ENCODE peak calls at places on chromosome 5, in nine cellular contexts. S, X, Z, O, R, E, Y, P and A are unnamed samples.

GRCh38 chr5:442335-443238 is at the start of gene EXOC3:
- DNase-seq in S (no peak), X (peak; percentile 59), Z (peak; percentile 47), O (peak; percentile 47), R (peak; percentile 81), E (peak; percentile 76), Y (peak; percentile 92), P (peak; percentile 43), A (peak; percentile 60)

GRCh38 chr5:115246361-115246991 is 16.2 kb downstream of the PGGT1B start:
- DNase-seq in S (no peak), X (no peak), Z (no peak), O (peak; percentile 56), R (no peak), E (peak; percentile 12), Y (peak; percentile 52), P (peak; percentile 14), A (no peak)

GRCh38 chr5:86565197-86565789 is 52.4 kb upstream of the COX7C start:
- DNase-seq in S (no peak), X (no peak), Z (no peak), O (no peak), R (no peak), E (no peak), Y (no peak), P (no peak), A (no peak)

GRCh38 chr5:76811214-76811613 is 7.6 kb upstream of the F2RL1 start:
- DNase-seq in S (no peak), X (no peak), Z (no peak), O (no peak), R (no peak), E (no peak), Y (no peak), P (no peak), A (no peak)

GRCh38 chr5:79689541-79690466 is at the start of gene CMYA5:
- DNase-seq in S (no peak), X (peak; percentile 32), Z (peak; percentile 34), O (no peak), R (no peak), E (peak; percentile 66), Y (no peak), P (no peak), A (no peak)

GRCh38 chr5:36756848-36757247 is 119.7 kb upstream of the NIPBL start:
- DNase-seq in S (no peak), X (no peak), Z (no peak), O (no peak), R (no peak), E (no peak), Y (no peak), P (no peak), A (no peak)

GRCh38 chr5:18800293-18801025 is 1166.2 kb downstream of the TAF11L14 start:
- DNase-seq in S (no peak), X (no peak), Z (no peak), O (no peak), R (no peak), E (no peak), Y (no peak), P (no peak), A (no peak)

GRCh38 chr5:5665225-5666075 is 243.0 kb downstream of the ICE1 start:
- DNase-seq in S (no peak), X (no peak), Z (no peak), O (no peak), R (no peak), E (peak; percentile 42), Y (no peak), P (no peak), A (no peak)

GRCh38 chr5:57581222-57581621 is 98.6 kb upstream of the ACTBL2 start:
- DNase-seq in S (no peak), X (no peak), Z (no peak), O (no peak), R (no peak), E (no peak), Y (no peak), P (no peak), A (no peak)

GRCh38 chr5:35838370-35839042 is 18.2 kb upstream of the IL7R start:
- DNase-seq in S (no peak), X (no peak), Z (no peak), O (no peak), R (peak; percentile 49), E (no peak), Y (no peak), P (no peak), A (no peak)

GRCh38 chr5:5755888-5756287 is 333.4 kb downstream of the ICE1 start:
- DNase-seq in S (no peak), X (no peak), Z (no peak), O (no peak), R (no peak), E (no peak), Y (no peak), P (no peak), A (no peak)

GRCh38 chr5:17157916-17158529 is 59.4 kb upstream of the BASP1 start:
- DNase-seq in S (no peak), X (no peak), Z (no peak), O (no peak), R (no peak), E (peak; percentile 12), Y (no peak), P (no peak), A (no peak)

GRCh38 chr5:146071171-146071570 is 34.2 kb downstream of the PLAC8L1 start:
- DNase-seq in S (no peak), X (no peak), Z (no peak), O (no peak), R (no peak), E (no peak), Y (no peak), P (no peak), A (no peak)

GRCh38 chr5:15529821-15530220 is 29.8 kb downstream of the FBXL7 start:
- DNase-seq in S (no peak), X (no peak), Z (no peak), O (no peak), R (no peak), E (no peak), Y (no peak), P (no peak), A (no peak)

GRCh38 chr5:132651838-132652476 is 6.0 kb upstream of the IL13 start:
- DNase-seq in S (no peak), X (no peak), Z (no peak), O (no peak), R (no peak), E (no peak), Y (no peak), P (no peak), A (no peak)

GRCh38 chr5:76528547-76529334 is 94.5 kb downstream of the F2RL2 start:
- DNase-seq in S (no peak), X (no peak), Z (no peak), O (no peak), R (no peak), E (no peak), Y (no peak), P (no peak), A (no peak)

GRCh38 chr5:35971186-35971877 is 19.9 kb downstream of the UGT3A1 start:
- DNase-seq in S (no peak), X (no peak), Z (no peak), O (no peak), R (no peak), E (no peak), Y (no peak), P (no peak), A (no peak)

GRCh38 chr5:125372694-125373621 is 626.5 kb upstream of the ZNF608 start:
- DNase-seq in S (peak; percentile 69), X (no peak), Z (peak; percentile 6), O (no peak), R (no peak), E (peak; percentile 30), Y (no peak), P (peak; percentile 48), A (peak; percentile 40)

GRCh38 chr5:95959964-95960801 is 1.5 kb downstream of the ELL2 start:
- DNase-seq in S (no peak), X (no peak), Z (no peak), O (no peak), R (no peak), E (no peak), Y (peak; percentile 61), P (no peak), A (no peak)

GRCh38 chr5:50963647-50964584 is 297.5 kb downstream of the PARP8 start:
- DNase-seq in S (no peak), X (no peak), Z (no peak), O (peak; percentile 27), R (no peak), E (peak; percentile 23), Y (no peak), P (no peak), A (peak; percentile 35)

GRCh38 chr5:10592598-10592997 is 28.7 kb downstream of the ANKRD33B start:
- DNase-seq in S (no peak), X (no peak), Z (no peak), O (no peak), R (no peak), E (no peak), Y (peak; percentile 47), P (no peak), A (no peak)

GRCh38 chr5:141832131-141832530 is 46.1 kb downstream of the PCDH1 start:
- DNase-seq in S (no peak), X (no peak), Z (no peak), O (no peak), R (no peak), E (no peak), Y (no peak), P (no peak), A (no peak)

GRCh38 chr5:181189962-181190710 is 14.9 kb downstream of the TRIM7 start:
- DNase-seq in S (no peak), X (no peak), Z (no peak), O (no peak), R (peak; percentile 54), E (no peak), Y (peak; percentile 44), P (no peak), A (no peak)

GRCh38 chr5:176673651-176674583 is 26.6 kb downstream of the TSPAN17 start:
- DNase-seq in S (no peak), X (no peak), Z (no peak), O (no peak), R (no peak), E (no peak), Y (no peak), P (no peak), A (no peak)

GRCh38 chr5:167294861-167295685 is 996.4 kb upstream of the WWC1 start:
- DNase-seq in S (peak; percentile 74), X (no peak), Z (no peak), O (no peak), R (no peak), E (no peak), Y (peak; percentile 8), P (no peak), A (no peak)

GRCh38 chr5:96875805-96876291 is 452 bp upstream of the ERAP2 start:
- DNase-seq in S (no peak), X (no peak), Z (no peak), O (peak; percentile 18), R (peak; percentile 35), E (peak; percentile 18), Y (peak; percentile 23), P (no peak), A (no peak)

GRCh38 chr5:62948294-62948693 is 369.7 kb downstream of the LRRC70 start:
- DNase-seq in S (no peak), X (no peak), Z (no peak), O (peak; percentile 7), R (no peak), E (no peak), Y (peak; percentile 11), P (no peak), A (no peak)

GRCh38 chr5:112192072-112192471 is 227.0 kb downstream of the EPB41L4A start:
- DNase-seq in S (no peak), X (no peak), Z (no peak), O (no peak), R (no peak), E (no peak), Y (no peak), P (no peak), A (no peak)

GRCh38 chr5:102866315-102866693 is 111.2 kb downstream of the PAM start:
- DNase-seq in S (no peak), X (no peak), Z (no peak), O (no peak), R (no peak), E (no peak), Y (no peak), P (no peak), A (no peak)

GRCh38 chr5:62111428-62111827 is 194.6 kb upstream of the KIF2A start:
- DNase-seq in S (no peak), X (no peak), Z (no peak), O (no peak), R (no peak), E (no peak), Y (no peak), P (no peak), A (no peak)

GRCh38 chr5:106311230-106311629 is 1359.5 kb downstream of the EFNA5 start:
- DNase-seq in S (no peak), X (no peak), Z (no peak), O (no peak), R (no peak), E (no peak), Y (no peak), P (no peak), A (no peak)